ENCODE peak calls at places on chromosomes 11 and 22, in eight cellular contexts. C is mammary epithelial cell, Z is body of pancreas, W is colonic mucosa, A is IMR-90, S is fibroblast of lung, R is psoas muscle, Q is heart right ventricle. V is an unnamed sample. For H3K4me1, the result is how much of the 10 kb centered on the place peaks cover.

GRCh38 chr11:35477871-35478270 is 47.5 kb downstream of the PAMR1 start:
- DNase-seq in C (no peak), Z (no peak), W (no peak), A (no peak), S (no peak), R (no peak), Q (no peak), V (no peak)

GRCh38 chr22:35567794-35568193 is 27.2 kb downstream of the RASD2 start:
- DNase-seq in C (no peak), Z (no peak), W (no peak), A (no peak), S (no peak), R (no peak), Q (peak), V (no peak)

GRCh38 chr11:96085349-96085910 is 161.5 kb upstream of the MTMR2 start:
- DNase-seq in C (no peak), Z (no peak), W (no peak), A (no peak), S (no peak), R (no peak), Q (no peak), V (no peak)

GRCh38 chr11:78809931-78810481 is 235.3 kb upstream of the NARS2 start:
- DNase-seq in C (no peak), Z (no peak), W (no peak), A (peak), S (no peak), R (no peak), Q (no peak), V (no peak)

GRCh38 chr11:107203656-107204055 is 185.4 kb upstream of the GUCY1A2 start:
- DNase-seq in C (peak), Z (no peak), W (no peak), A (no peak), S (no peak), R (no peak), Q (no peak), V (no peak)

GRCh38 chr11:46272816-46273427 is 4.5 kb upstream of the CREB3L1 start:
- DNase-seq in C (no peak), Z (peak), W (peak), A (peak), S (peak), R (peak), Q (peak), V (peak)

GRCh38 chr11:57463596-57464342 is 3.4 kb downstream of the RTN4RL2 start:
- DNase-seq in C (no peak), Z (no peak), W (no peak), A (no peak), S (no peak), R (no peak), Q (no peak), V (no peak)

GRCh38 chr11:66459138-66459778 is 7.4 kb upstream of the PELI3 start:
- DNase-seq in C (no peak), Z (no peak), W (no peak), A (no peak), S (no peak), R (no peak), Q (no peak), V (no peak)

GRCh38 chr11:78343303-78343702 is 74.3 kb downstream of the GAB2 start:
- DNase-seq in C (no peak), Z (no peak), W (no peak), A (no peak), S (no peak), R (no peak), Q (no peak), V (no peak)

GRCh38 chr22:23532756-23533155 is 47.3 kb downstream of the IGLL1 start:
- DNase-seq in C (no peak), Z (no peak), W (no peak), A (no peak), S (no peak), R (no peak), Q (no peak), V (no peak)

GRCh38 chr11:80798189-80798588 is 1357.4 kb upstream of the TENM4 start:
- DNase-seq in C (no peak), Z (no peak), W (no peak), A (no peak), S (no peak), R (no peak), Q (no peak), V (no peak)
- H3K27ac ChIP-seq in C (no peak), Z (no peak), W (no peak), A (no peak), S (no peak), R (no peak), Q (no peak), V (no peak)

GRCh38 chr22:28894793-28895192 is 11.4 kb downstream of the ZNRF3 start:
- DNase-seq in C (no peak), Z (no peak), W (no peak), A (no peak), S (no peak), R (no peak), Q (no peak), V (no peak)
- H3K4me1 ChIP-seq in C (half or more), Z (under half), W (under half), A (under half), S (under half), R (under half), Q (under half), V (under half)

DNA sequence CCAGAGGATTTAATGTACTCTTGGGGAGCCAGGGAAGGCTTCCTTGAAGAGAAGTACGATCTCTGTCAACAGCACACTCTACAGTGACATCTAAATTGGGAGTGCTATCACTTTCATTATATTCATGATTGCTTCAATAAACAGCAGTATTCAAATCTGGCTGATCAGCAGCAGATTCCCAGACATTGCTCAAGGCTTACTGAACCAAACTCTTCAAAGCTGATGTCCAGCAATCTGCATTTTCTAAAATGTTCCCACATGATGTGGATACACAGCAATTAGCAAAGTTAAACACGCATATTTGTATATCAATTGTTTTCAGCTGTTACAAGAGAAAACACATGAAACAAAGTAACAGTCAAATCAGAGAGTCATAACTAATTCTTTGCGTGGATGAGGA is 44.1 kb downstream of the SYTL2 start:
- DNase-seq in C (no peak), Z (no peak), W (no peak), A (peak), S (no peak), R (no peak), Q (no peak), V (no peak)
- H3K27ac ChIP-seq in C (no peak), Z (no peak), W (no peak), A (peak), S (no peak), R (peak), Q (no peak), V (no peak)

DNA sequence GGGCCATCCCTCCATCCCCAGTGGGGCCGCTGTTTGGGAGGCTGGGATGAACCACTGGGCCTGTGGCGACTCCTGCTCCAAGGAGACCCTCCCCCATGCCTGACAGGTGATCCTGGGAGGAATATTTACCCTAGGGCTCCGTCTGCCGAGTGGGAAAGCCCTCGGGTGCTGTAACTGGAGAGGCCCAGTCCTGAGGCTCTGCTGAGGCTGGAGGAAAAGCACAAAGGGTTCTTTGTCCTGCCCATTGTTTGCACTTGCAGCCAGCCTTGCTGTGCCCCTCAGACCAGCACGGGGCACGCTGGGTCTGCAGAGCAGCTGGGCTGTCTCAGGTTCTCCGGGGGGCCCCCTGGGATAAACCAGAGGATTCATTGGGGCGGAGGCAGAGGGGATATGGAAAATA is 321.1 kb downstream of the MN1 start:
- DNase-seq in C (no peak), Z (no peak), W (no peak), A (no peak), S (no peak), R (no peak), Q (no peak), V (no peak)
- H3K4me1 ChIP-seq in C (under half), Z (under half), W (under half), A (under half), S (under half), R (under half), Q (under half), V (under half)

GRCh38 chr11:8759634-8760033 is 77.0 kb downstream of the RPL27A start:
- DNase-seq in C (no peak), Z (peak), W (no peak), A (no peak), S (no peak), R (peak), Q (no peak), V (no peak)
- H3K27ac ChIP-seq in C (no peak), Z (peak), W (peak), A (peak), S (no peak), R (peak), Q (peak), V (peak)

GRCh38 chr11:131864205-131864604 is 493.8 kb downstream of the NTM start:
- DNase-seq in C (no peak), Z (no peak), W (no peak), A (no peak), S (no peak), R (no peak), Q (no peak), V (no peak)
- H3K4me1 ChIP-seq in C (under half), Z (under half), W (under half), A (under half), S (under half), R (under half), Q (under half), V (under half)